ENCODE peak calls at places on chromosomes 12 and 14, in six cellular contexts. One of them, this sample, is unnamed.

GRCh38 chr12:27151479-27151878 is 69.1 kb upstream of the C12orf71 start:
- DNase-seq in heart left ventricle: no peak
- DNase-seq in heart right ventricle: no peak
- DNase-seq in fibroblast of lung: no peak
- DNase-seq in A549: no peak
- DNase-seq in GM12878: no peak
- DNase-seq in this sample: no peak

GRCh38 chr12:75294338-75294737 is 35.8 kb downstream of the CAPS2 start:
- DNase-seq in heart left ventricle: no peak
- DNase-seq in heart right ventricle: no peak
- DNase-seq in fibroblast of lung: no peak
- DNase-seq in A549: no peak
- DNase-seq in GM12878: no peak
- DNase-seq in this sample: no peak

GRCh38 chr12:93908846-93909592 is 231.8 kb downstream of the CRADD start:
- DNase-seq in heart left ventricle: peak
- DNase-seq in heart right ventricle: no peak
- DNase-seq in fibroblast of lung: no peak
- DNase-seq in A549: no peak
- DNase-seq in GM12878: no peak
- DNase-seq in this sample: no peak

GRCh38 chr12:117518594-117519270 is 157.3 kb upstream of the NOS1 start:
- DNase-seq in heart left ventricle: peak
- DNase-seq in heart right ventricle: no peak
- DNase-seq in fibroblast of lung: no peak
- DNase-seq in A549: no peak
- DNase-seq in GM12878: no peak
- DNase-seq in this sample: no peak

GRCh38 chr12:125453751-125454150 is 388.5 kb downstream of the AACS start:
- DNase-seq in heart left ventricle: no peak
- DNase-seq in heart right ventricle: no peak
- DNase-seq in fibroblast of lung: no peak
- DNase-seq in A549: no peak
- DNase-seq in GM12878: no peak
- DNase-seq in this sample: no peak

GRCh38 chr14:55458800-55459577 is 18.6 kb upstream of the TBPL2 start:
- DNase-seq in heart left ventricle: no peak
- DNase-seq in heart right ventricle: no peak
- DNase-seq in fibroblast of lung: peak
- DNase-seq in A549: no peak
- DNase-seq in GM12878: no peak
- DNase-seq in this sample: no peak

GRCh38 chr14:69328317-69328716 is 68.4 kb downstream of the GALNT16 start:
- DNase-seq in heart left ventricle: no peak
- DNase-seq in heart right ventricle: no peak
- DNase-seq in fibroblast of lung: no peak
- DNase-seq in A549: no peak
- DNase-seq in GM12878: no peak
- DNase-seq in this sample: no peak

GRCh38 chr14:69346710-69347109 is 51.4 kb downstream of the ERH start:
- DNase-seq in heart left ventricle: peak
- DNase-seq in heart right ventricle: peak
- DNase-seq in fibroblast of lung: peak
- DNase-seq in A549: peak
- DNase-seq in GM12878: no peak
- DNase-seq in this sample: no peak

GRCh38 chr12:46269429-46270241 is 792 bp upstream of the SLC38A1 start:
- DNase-seq in heart left ventricle: no peak
- DNase-seq in heart right ventricle: no peak
- DNase-seq in fibroblast of lung: no peak
- DNase-seq in A549: peak
- DNase-seq in GM12878: no peak
- DNase-seq in this sample: peak

GRCh38 chr14:104563742-104564615 is 15.6 kb upstream of the C14orf180 start:
- DNase-seq in heart left ventricle: peak
- DNase-seq in heart right ventricle: peak
- DNase-seq in fibroblast of lung: peak
- DNase-seq in A549: peak
- DNase-seq in GM12878: no peak
- DNase-seq in this sample: peak

GRCh38 chr14:44898547-44898946 is 63.2 kb downstream of the KLHL28 start:
- DNase-seq in heart left ventricle: no peak
- DNase-seq in heart right ventricle: no peak
- DNase-seq in fibroblast of lung: peak
- DNase-seq in A549: no peak
- DNase-seq in GM12878: no peak
- DNase-seq in this sample: no peak

GRCh38 chr14:94322648-94323570 is at the start of gene SERPINA6:
- DNase-seq in heart left ventricle: no peak
- DNase-seq in heart right ventricle: no peak
- DNase-seq in fibroblast of lung: peak
- DNase-seq in A549: no peak
- DNase-seq in GM12878: no peak
- DNase-seq in this sample: no peak

GRCh38 chr14:52067873-52068740 is 752 bp downstream of the NID2 start:
- DNase-seq in heart left ventricle: peak
- DNase-seq in heart right ventricle: peak
- DNase-seq in fibroblast of lung: peak
- DNase-seq in A549: peak
- DNase-seq in GM12878: no peak
- DNase-seq in this sample: no peak

GRCh38 chr12:74317078-74317581 is 220.5 kb upstream of the ATXN7L3B start:
- DNase-seq in heart left ventricle: peak
- DNase-seq in heart right ventricle: peak
- DNase-seq in fibroblast of lung: peak
- DNase-seq in A549: peak
- DNase-seq in GM12878: no peak
- DNase-seq in this sample: no peak

GRCh38 chr12:52075409-52075724 is 4.1 kb upstream of the SMIM41 start:
- DNase-seq in heart left ventricle: no peak
- DNase-seq in heart right ventricle: no peak
- DNase-seq in fibroblast of lung: no peak
- DNase-seq in A549: no peak
- DNase-seq in GM12878: no peak
- DNase-seq in this sample: no peak

GRCh38 chr12:1540690-1541089 is 53.7 kb downstream of the FBXL14 start:
- DNase-seq in heart left ventricle: no peak
- DNase-seq in heart right ventricle: no peak
- DNase-seq in fibroblast of lung: no peak
- DNase-seq in A549: no peak
- DNase-seq in GM12878: no peak
- DNase-seq in this sample: no peak

GRCh38 chr12:51311389-51311788 is 12.6 kb downstream of the BIN2 start:
- DNase-seq in heart left ventricle: no peak
- DNase-seq in heart right ventricle: no peak
- DNase-seq in fibroblast of lung: no peak
- DNase-seq in A549: no peak
- DNase-seq in GM12878: no peak
- DNase-seq in this sample: no peak

GRCh38 chr14:32183151-32184048 is 18.4 kb upstream of the RNU6-7 start:
- DNase-seq in heart left ventricle: no peak
- DNase-seq in heart right ventricle: no peak
- DNase-seq in fibroblast of lung: no peak
- DNase-seq in A549: no peak
- DNase-seq in GM12878: no peak
- DNase-seq in this sample: no peak

GRCh38 chr14:55272922-55273321 is 1.7 kb downstream of the FBXO34 start:
- DNase-seq in heart left ventricle: no peak
- DNase-seq in heart right ventricle: no peak
- DNase-seq in fibroblast of lung: no peak
- DNase-seq in A549: no peak
- DNase-seq in GM12878: no peak
- DNase-seq in this sample: no peak

GRCh38 chr12:2682301-2683282 is 112.2 kb upstream of the FKBP4 start:
- DNase-seq in heart left ventricle: no peak
- DNase-seq in heart right ventricle: no peak
- DNase-seq in fibroblast of lung: peak
- DNase-seq in A549: peak
- DNase-seq in GM12878: no peak
- DNase-seq in this sample: peak

GRCh38 chr12:70754330-70754741 is 117.1 kb upstream of the PTPRB start:
- DNase-seq in heart left ventricle: no peak
- DNase-seq in heart right ventricle: no peak
- DNase-seq in fibroblast of lung: no peak
- DNase-seq in A549: no peak
- DNase-seq in GM12878: no peak
- DNase-seq in this sample: no peak

GRCh38 chr12:67592228-67593011 is 56.1 kb upstream of the DYRK2 start:
- DNase-seq in heart left ventricle: no peak
- DNase-seq in heart right ventricle: peak
- DNase-seq in fibroblast of lung: peak
- DNase-seq in A549: no peak
- DNase-seq in GM12878: peak
- DNase-seq in this sample: no peak

GRCh38 chr12:120684523-120684932 is 2.4 kb upstream of the MLEC start:
- DNase-seq in heart left ventricle: no peak
- DNase-seq in heart right ventricle: no peak
- DNase-seq in fibroblast of lung: no peak
- DNase-seq in A549: no peak
- DNase-seq in GM12878: peak
- DNase-seq in this sample: no peak

GRCh38 chr12:120686151-120686689 is 729 bp upstream of the MLEC start:
- DNase-seq in heart left ventricle: peak
- DNase-seq in heart right ventricle: peak
- DNase-seq in fibroblast of lung: peak
- DNase-seq in A549: peak
- DNase-seq in GM12878: peak
- DNase-seq in this sample: peak

GRCh38 chr12:120687570-120688289 is 781 bp downstream of the MLEC start:
- DNase-seq in heart left ventricle: no peak
- DNase-seq in heart right ventricle: peak
- DNase-seq in fibroblast of lung: no peak
- DNase-seq in A549: no peak
- DNase-seq in GM12878: no peak
- DNase-seq in this sample: peak

GRCh38 chr12:120688527-120689071 is 1.6 kb downstream of the MLEC start:
- DNase-seq in heart left ventricle: no peak
- DNase-seq in heart right ventricle: no peak
- DNase-seq in fibroblast of lung: peak
- DNase-seq in A549: no peak
- DNase-seq in GM12878: no peak
- DNase-seq in this sample: no peak

DNA sequence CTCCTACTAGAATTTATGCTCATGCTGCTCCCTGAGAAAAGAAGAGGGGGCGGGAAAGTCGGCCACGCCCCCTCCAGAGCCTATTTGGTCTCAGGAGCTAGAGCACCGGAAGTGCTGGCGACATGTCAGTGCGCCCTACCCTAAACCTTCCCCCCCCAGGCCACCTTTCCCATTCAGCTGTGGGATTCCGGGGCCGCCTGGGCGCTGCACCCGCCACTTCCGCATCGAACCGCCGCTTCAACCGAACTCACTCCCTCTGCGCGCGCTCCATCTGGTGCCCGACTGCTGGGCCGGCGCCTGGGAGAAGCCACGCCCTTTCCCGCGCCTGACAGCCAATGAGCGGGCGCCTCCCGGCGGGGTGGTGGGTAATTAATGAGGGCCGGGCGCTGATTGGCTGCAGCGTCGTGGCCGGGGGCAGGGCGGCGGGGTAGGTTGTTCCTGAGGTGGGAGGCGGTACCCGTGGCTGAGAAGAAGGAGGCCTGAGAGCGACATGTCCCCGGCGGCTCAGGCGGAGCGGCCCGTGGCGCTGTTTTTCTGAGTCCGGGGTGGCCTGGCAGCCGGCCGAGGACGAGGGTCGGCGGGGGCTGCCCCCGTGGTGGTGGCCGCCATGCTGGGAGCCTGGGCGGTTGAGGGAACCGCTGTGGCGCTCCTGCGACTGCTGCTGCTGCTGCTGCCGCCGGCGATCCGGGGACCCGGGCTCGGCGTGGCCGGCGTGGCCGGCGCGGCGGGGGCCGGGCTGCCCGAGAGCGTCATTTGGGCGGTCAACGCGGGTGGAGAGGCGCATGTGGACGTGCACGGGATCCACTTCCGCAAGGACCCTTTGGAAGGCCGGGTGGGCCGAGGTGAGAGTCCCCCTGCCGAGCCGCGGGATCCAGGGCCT is at the start of gene MLEC:
- DNase-seq in heart left ventricle: peak
- DNase-seq in heart right ventricle: peak
- DNase-seq in fibroblast of lung: peak
- DNase-seq in A549: peak
- DNase-seq in GM12878: peak
- DNase-seq in this sample: peak
- TF ChIP-seq CTCF in heart left ventricle: no peak
- TF ChIP-seq CTCF in heart right ventricle: no peak
- TF ChIP-seq CTCF in fibroblast of lung: no peak
- TF ChIP-seq CTCF in A549: no peak
- TF ChIP-seq CTCF in GM12878: peak
- TF ChIP-seq CTCF in this sample: no peak

GRCh38 chr12:132385923-132386751 is 56.7 kb upstream of the GALNT9 start:
- DNase-seq in heart left ventricle: no peak
- DNase-seq in heart right ventricle: no peak
- DNase-seq in fibroblast of lung: no peak
- DNase-seq in A549: no peak
- DNase-seq in GM12878: no peak
- DNase-seq in this sample: no peak
- TF ChIP-seq CTCF in heart left ventricle: no peak
- TF ChIP-seq CTCF in heart right ventricle: no peak
- TF ChIP-seq CTCF in fibroblast of lung: no peak
- TF ChIP-seq CTCF in A549: no peak
- TF ChIP-seq CTCF in GM12878: no peak
- TF ChIP-seq CTCF in this sample: no peak

DNA sequence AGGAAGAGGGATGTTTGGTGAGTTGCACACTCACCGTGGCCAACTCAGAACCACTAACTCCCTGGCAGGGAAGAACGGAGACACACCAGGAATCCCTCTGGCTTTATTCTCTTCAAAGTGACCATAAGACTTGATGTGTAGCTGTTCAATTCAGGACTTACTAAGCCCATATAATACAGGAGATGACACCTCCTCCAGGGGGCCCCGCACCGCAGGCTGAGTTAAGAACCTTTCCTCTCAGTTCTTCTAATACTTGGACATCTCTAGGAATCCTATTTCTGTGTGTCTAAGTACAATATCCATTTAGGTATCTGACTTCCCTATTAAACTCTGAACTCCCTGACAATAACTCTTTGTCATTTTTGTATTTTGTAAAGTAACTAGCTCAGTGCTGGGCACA is 49.5 kb downstream of the DCAF4 start:
- DNase-seq in heart left ventricle: no peak
- DNase-seq in heart right ventricle: no peak
- DNase-seq in fibroblast of lung: no peak
- DNase-seq in A549: peak
- DNase-seq in GM12878: no peak
- DNase-seq in this sample: no peak
- TF ChIP-seq CTCF in heart left ventricle: no peak
- TF ChIP-seq CTCF in heart right ventricle: no peak
- TF ChIP-seq CTCF in fibroblast of lung: no peak
- TF ChIP-seq CTCF in A549: peak
- TF ChIP-seq CTCF in GM12878: no peak
- TF ChIP-seq CTCF in this sample: no peak

GRCh38 chr14:91858536-91859275 is 8.6 kb downstream of the TC2N start:
- DNase-seq in heart left ventricle: no peak
- DNase-seq in heart right ventricle: no peak
- DNase-seq in fibroblast of lung: peak
- DNase-seq in A549: peak
- DNase-seq in GM12878: no peak
- DNase-seq in this sample: no peak
- TF ChIP-seq CTCF in heart left ventricle: no peak
- TF ChIP-seq CTCF in heart right ventricle: no peak
- TF ChIP-seq CTCF in fibroblast of lung: no peak
- TF ChIP-seq CTCF in A549: peak
- TF ChIP-seq CTCF in GM12878: no peak
- TF ChIP-seq CTCF in this sample: no peak

This sample was measured in natural killer cell.